ENCODE peak calls at places on chromosomes 16 and 17, in nine cellular contexts. P is Peyer's patch; V is uterus; T is keratinocyte; O is skeletal muscle cell; E is PC-3; D is A549; C is IMR-90; Z is effector memory CD4-positive, alpha-beta T cell. I is an unnamed sample.

GRCh38 chr17:1252203-1252608 is 18.0 kb upstream of the BHLHA9 start:
- DNase-seq in O (no peak), V (no peak), E (no peak), P (no peak), D (no peak), T (no peak), Z (no peak), C (no peak), I (peak; percentile 55)

GRCh38 chr16:11064846-11065245 is 120.5 kb downstream of the CLEC16A start:
- DNase-seq in T (no peak), O (no peak), C (no peak), D (no peak), Z (no peak), E (no peak), V (no peak), P (peak; percentile 19), I (no peak)

GRCh38 chr17:73156166-73156840 is 8.5 kb upstream of the SSTR2 start:
- DNase-seq in O (peak; percentile 12), Z (peak; percentile 23), E (peak; percentile 77), C (peak; percentile 68), P (peak; percentile 83), D (peak; percentile 88), V (peak; percentile 29), T (no peak), I (no peak)

GRCh38 chr17:28552201-28552999 is at the start of gene UNC119:
- DNase-seq in D (peak; percentile 89), C (peak; percentile 46), P (peak; percentile 92), T (no peak), Z (peak; percentile 71), V (peak; percentile 62), O (no peak), E (peak; percentile 71), I (no peak)

GRCh38 chr17:78412403-78412802 is 34.0 kb downstream of the PGS1 start:
- DNase-seq in V (no peak), C (peak; percentile 36), P (no peak), O (no peak), E (peak; percentile 30), Z (no peak), D (peak; percentile 58), T (no peak), I (no peak)

GRCh38 chr16:89506791-89507191 is 1.4 kb upstream of the SPG7 start:
- DNase-seq in Z (no peak), E (no peak), P (no peak), O (no peak), V (no peak), C (no peak), D (no peak), T (no peak), I (no peak)

GRCh38 chr16:11851301-11852091 is at the start of gene RSL1D1:
- DNase-seq in P (peak; percentile 95), O (peak; percentile 73), E (peak; percentile 89), Z (peak; percentile 87), D (peak; percentile 97), C (peak; percentile 91), V (peak; percentile 87), T (peak; percentile 77), I (peak; percentile 67)

GRCh38 chr17:45289316-45290268 is 27.2 kb downstream of the MAP3K14 start:
- DNase-seq in Z (no peak), T (no peak), D (no peak), V (no peak), O (no peak), P (no peak), C (no peak), E (no peak), I (no peak)

GRCh38 chr16:3645504-3646347 is 8.8 kb upstream of the DNASE1 start:
- DNase-seq in T (no peak), V (no peak), O (peak; percentile 47), Z (no peak), C (peak; percentile 73), D (no peak), E (no peak), P (peak; percentile 67), I (peak; percentile 39)

GRCh38 chr16:88414521-88415380 is 32.0 kb downstream of the ZNF469 start:
- DNase-seq in V (no peak), T (no peak), Z (no peak), E (no peak), D (no peak), O (no peak), C (no peak), P (no peak), I (no peak)

GRCh38 chr17:45431531-45432404 is 902 bp downstream of the ARHGAP27 start:
- DNase-seq in P (peak; percentile 94), O (no peak), T (no peak), D (peak; percentile 98), Z (peak; percentile 68), E (peak; percentile 97), V (peak; percentile 38), C (peak; percentile 31), I (no peak)

GRCh38 chr16:1781758-1782407 is 488 bp downstream of the SPSB3 start:
- DNase-seq in P (no peak), C (peak; percentile 6), T (no peak), Z (peak; percentile 20), O (no peak), V (no peak), E (no peak), D (peak; percentile 35), I (no peak)

GRCh38 chr16:65002265-65002664 is 119.6 kb downstream of the CDH11 start:
- DNase-seq in C (peak; percentile 91), Z (no peak), O (peak; percentile 65), V (no peak), T (no peak), D (no peak), P (no peak), E (no peak), I (peak; percentile 89)

GRCh38 chr17:74212262-74212912 is 984 bp upstream of the TTYH2 start:
- DNase-seq in D (no peak), O (no peak), C (no peak), P (no peak), V (no peak), E (peak; percentile 33), Z (peak; percentile 16), T (no peak), I (no peak)

GRCh38 chr16:29170393-29171239 is 185.8 kb downstream of the LAT start:
- DNase-seq in P (no peak), O (no peak), D (no peak), V (no peak), C (no peak), E (no peak), Z (no peak), T (no peak), I (no peak)

GRCh38 chr16:87119748-87120147 is 197.4 kb downstream of the C16orf95 start:
- DNase-seq in V (no peak), D (no peak), Z (no peak), E (no peak), C (no peak), T (no peak), P (no peak), O (no peak), I (no peak)

GRCh38 chr17:82684207-82684903 is 14.1 kb downstream of the RAB40B start:
- DNase-seq in O (no peak), P (peak; percentile 58), V (no peak), E (peak; percentile 48), D (peak; percentile 81), T (no peak), Z (no peak), C (no peak), I (no peak)
- H3K4me3 ChIP-seq in O (no peak overlapping the region), P (no peak overlapping the region), V (no peak overlapping the region), E (no peak overlapping the region), D (no peak overlapping the region), T (no peak overlapping the region), Z (no peak overlapping the region), C (no peak overlapping the region), I (no peak overlapping the region)

GRCh38 chr16:30353438-30354129 is 1.5 kb downstream of the CD2BP2 start:
- DNase-seq in Z (no peak), V (no peak), E (no peak), C (no peak), T (no peak), D (no peak), P (no peak), O (no peak), I (no peak)
- H3K4me3 ChIP-seq in Z (no peak overlapping the region), V (no peak overlapping the region), E (peak overlapping the region; percentile 94), C (no peak overlapping the region), T (peak overlapping the region; percentile 95), D (peak overlapping the region; percentile 70), P (peak overlapping the region; percentile 71), O (peak overlapping the region; percentile 82), I (peak overlapping the region; percentile 97)

DNA sequence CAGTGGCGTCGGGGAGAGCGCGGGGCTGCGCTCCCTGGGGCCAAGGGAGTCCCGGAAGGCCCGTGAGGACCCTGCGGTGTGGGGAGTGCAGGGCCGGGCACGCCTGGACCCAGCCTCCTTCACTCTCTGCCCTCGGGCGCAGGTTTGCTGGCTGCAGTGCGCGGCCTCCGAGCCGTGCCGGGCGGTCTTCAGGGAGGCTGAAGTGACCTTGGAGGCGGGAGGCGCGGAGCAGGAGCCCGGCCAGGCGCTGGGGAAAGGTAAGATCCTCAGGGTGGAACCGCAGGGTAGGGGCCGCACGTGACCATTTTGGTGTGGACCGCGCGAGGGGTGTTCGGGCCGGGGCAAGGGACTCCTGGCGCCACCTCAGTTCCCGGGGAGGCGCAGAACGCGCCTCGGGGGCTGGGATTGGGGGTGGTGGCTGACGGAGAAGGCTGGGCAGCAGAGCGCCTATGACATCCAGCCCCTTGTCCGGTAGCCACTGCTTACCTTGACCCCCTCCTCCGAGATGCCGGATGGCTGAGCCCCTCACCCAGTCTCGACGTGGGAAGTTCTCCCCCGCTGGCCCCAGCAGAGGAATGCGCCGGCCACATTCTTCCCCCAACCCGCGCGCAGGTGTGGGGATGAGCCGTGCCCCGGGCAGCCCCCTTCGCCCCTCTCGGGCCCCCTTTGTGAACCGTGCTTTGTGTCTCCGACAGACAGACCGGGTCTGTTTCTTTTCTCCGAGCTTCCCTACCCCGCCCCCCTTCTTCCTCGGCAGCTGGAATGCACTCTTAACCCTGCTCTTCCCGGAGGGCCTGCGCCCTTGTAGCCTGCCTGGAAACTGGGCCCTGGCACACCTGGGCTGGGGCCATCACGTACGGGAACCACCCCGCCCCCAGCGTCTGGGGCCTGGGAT is 631 bp downstream of the CDH3 start:
- DNase-seq in Z (no peak), P (no peak), O (no peak), E (no peak), V (peak; percentile 31), C (no peak), D (no peak), T (no peak), I (no peak)
- H3K4me3 ChIP-seq in Z (peak overlapping the region; percentile 48), P (peak overlapping the region; percentile 35), O (no peak overlapping the region), E (peak overlapping the region; percentile 94), V (peak overlapping the region; percentile 65), C (no peak overlapping the region), D (peak overlapping the region; percentile 48), T (peak overlapping the region; percentile 87), I (peak overlapping the region; percentile 49)

GRCh38 chr17:46765491-46765890 is 53.0 kb downstream of the WNT3 start:
- DNase-seq in P (peak; percentile 28), T (no peak), Z (no peak), E (no peak), C (no peak), D (no peak), V (no peak), O (no peak), I (no peak)

GRCh38 chr17:46764709-46765401 is 53.6 kb downstream of the WNT3 start:
- DNase-seq in O (peak; percentile 65), V (no peak), P (peak; percentile 38), Z (no peak), C (peak; percentile 86), D (no peak), E (peak; percentile 98), T (no peak), I (peak; percentile 45)

GRCh38 chr17:46766493-46767491 is 51.7 kb downstream of the WNT3 start:
- DNase-seq in O (no peak), T (no peak), V (no peak), Z (no peak), E (no peak), P (peak; percentile 47), D (no peak), C (no peak), I (no peak)

GRCh38 chr17:46764335-46764708 is 54.2 kb downstream of the WNT3 start:
- DNase-seq in Z (no peak), T (no peak), D (no peak), E (no peak), V (no peak), O (no peak), C (no peak), P (no peak), I (no peak)

GRCh38 chr17:46763416-46763815 is 55.1 kb downstream of the WNT3 start:
- DNase-seq in D (no peak), C (no peak), E (peak; percentile 66), Z (no peak), P (no peak), O (no peak), T (no peak), V (no peak), I (no peak)
- H3K4me3 ChIP-seq in D (no peak overlapping the region), C (no peak overlapping the region), E (no peak overlapping the region), Z (no peak overlapping the region), P (no peak overlapping the region), O (no peak overlapping the region), T (no peak overlapping the region), V (no peak overlapping the region), I (no peak overlapping the region)

I was measured in retinal pigment epithelial cell.